ENCODE peak calls at places on chromosomes 12 and 14, in ten cellular contexts. One of them, this sample, is unnamed.

GRCh38 chr12:113961921-113962710 is 4.0 kb downstream of the RBM19 start:
- DNase-seq in Calu3: no peak
- DNase-seq in thyroid gland: no peak
- DNase-seq in stromal cell of bone marrow: peak
- DNase-seq in CD8-positive, alpha-beta memory T cell: no peak
- DNase-seq in stimulated activated CD8-positive, alpha-beta memory T cell treated with anti-CD3 and anti-CD28 coated beads, Interleukin-15, amount 100 ng/mL, for 24 hours: no peak
- DNase-seq in left kidney: peak
- DNase-seq in stimulated activated CD4-positive, alpha-beta T cell treated with anti-CD3 and anti-CD28 coated beads, Interleukin-4, amount 100 ng/mL, for 4 hours: peak
- DNase-seq in HFFc6: peak
- DNase-seq in mesendoderm: no peak
- DNase-seq in this sample: no peak

GRCh38 chr12:26721800-26722199 is 111.2 kb downstream of the ITPR2 start:
- DNase-seq in Calu3: peak
- DNase-seq in thyroid gland: no peak
- DNase-seq in stromal cell of bone marrow: no peak
- DNase-seq in CD8-positive, alpha-beta memory T cell: no peak
- DNase-seq in stimulated activated CD8-positive, alpha-beta memory T cell treated with anti-CD3 and anti-CD28 coated beads, Interleukin-15, amount 100 ng/mL, for 24 hours: no peak
- DNase-seq in left kidney: peak
- DNase-seq in stimulated activated CD4-positive, alpha-beta T cell treated with anti-CD3 and anti-CD28 coated beads, Interleukin-4, amount 100 ng/mL, for 4 hours: no peak
- DNase-seq in HFFc6: no peak
- DNase-seq in mesendoderm: no peak
- DNase-seq in this sample: no peak

GRCh38 chr14:88707088-88707487 is 85.7 kb downstream of the EML5 start:
- DNase-seq in Calu3: no peak
- DNase-seq in thyroid gland: no peak
- DNase-seq in stromal cell of bone marrow: no peak
- DNase-seq in CD8-positive, alpha-beta memory T cell: no peak
- DNase-seq in stimulated activated CD8-positive, alpha-beta memory T cell treated with anti-CD3 and anti-CD28 coated beads, Interleukin-15, amount 100 ng/mL, for 24 hours: no peak
- DNase-seq in left kidney: no peak
- DNase-seq in stimulated activated CD4-positive, alpha-beta T cell treated with anti-CD3 and anti-CD28 coated beads, Interleukin-4, amount 100 ng/mL, for 4 hours: no peak
- DNase-seq in HFFc6: no peak
- DNase-seq in mesendoderm: no peak
- DNase-seq in this sample: no peak

GRCh38 chr14:86057018-86057667 is 527.2 kb downstream of the FLRT2 start:
- DNase-seq in Calu3: no peak
- DNase-seq in thyroid gland: no peak
- DNase-seq in stromal cell of bone marrow: no peak
- DNase-seq in CD8-positive, alpha-beta memory T cell: no peak
- DNase-seq in stimulated activated CD8-positive, alpha-beta memory T cell treated with anti-CD3 and anti-CD28 coated beads, Interleukin-15, amount 100 ng/mL, for 24 hours: no peak
- DNase-seq in left kidney: peak
- DNase-seq in stimulated activated CD4-positive, alpha-beta T cell treated with anti-CD3 and anti-CD28 coated beads, Interleukin-4, amount 100 ng/mL, for 4 hours: peak
- DNase-seq in HFFc6: peak
- DNase-seq in mesendoderm: peak
- DNase-seq in this sample: peak

GRCh38 chr12:109446-109845 is 42.9 kb downstream of the IQSEC3 start:
- DNase-seq in Calu3: no peak
- DNase-seq in thyroid gland: no peak
- DNase-seq in stromal cell of bone marrow: no peak
- DNase-seq in CD8-positive, alpha-beta memory T cell: no peak
- DNase-seq in stimulated activated CD8-positive, alpha-beta memory T cell treated with anti-CD3 and anti-CD28 coated beads, Interleukin-15, amount 100 ng/mL, for 24 hours: no peak
- DNase-seq in left kidney: no peak
- DNase-seq in stimulated activated CD4-positive, alpha-beta T cell treated with anti-CD3 and anti-CD28 coated beads, Interleukin-4, amount 100 ng/mL, for 4 hours: no peak
- DNase-seq in HFFc6: no peak
- DNase-seq in mesendoderm: no peak
- DNase-seq in this sample: no peak

GRCh38 chr12:51132693-51133092 is 40.2 kb downstream of the TFCP2 start:
- DNase-seq in Calu3: no peak
- DNase-seq in thyroid gland: no peak
- DNase-seq in stromal cell of bone marrow: no peak
- DNase-seq in CD8-positive, alpha-beta memory T cell: no peak
- DNase-seq in stimulated activated CD8-positive, alpha-beta memory T cell treated with anti-CD3 and anti-CD28 coated beads, Interleukin-15, amount 100 ng/mL, for 24 hours: no peak
- DNase-seq in left kidney: no peak
- DNase-seq in stimulated activated CD4-positive, alpha-beta T cell treated with anti-CD3 and anti-CD28 coated beads, Interleukin-4, amount 100 ng/mL, for 4 hours: no peak
- DNase-seq in HFFc6: no peak
- DNase-seq in mesendoderm: peak
- DNase-seq in this sample: no peak

GRCh38 chr12:26028953-26029740 is 70.7 kb downstream of the RASSF8 start:
- DNase-seq in Calu3: peak
- DNase-seq in thyroid gland: peak
- DNase-seq in stromal cell of bone marrow: no peak
- DNase-seq in CD8-positive, alpha-beta memory T cell: peak
- DNase-seq in stimulated activated CD8-positive, alpha-beta memory T cell treated with anti-CD3 and anti-CD28 coated beads, Interleukin-15, amount 100 ng/mL, for 24 hours: no peak
- DNase-seq in left kidney: peak
- DNase-seq in stimulated activated CD4-positive, alpha-beta T cell treated with anti-CD3 and anti-CD28 coated beads, Interleukin-4, amount 100 ng/mL, for 4 hours: no peak
- DNase-seq in HFFc6: peak
- DNase-seq in mesendoderm: peak
- DNase-seq in this sample: no peak

GRCh38 chr12:8156845-8157244 is at the start of gene ZNF705A:
- DNase-seq in Calu3: no peak
- DNase-seq in thyroid gland: no peak
- DNase-seq in stromal cell of bone marrow: no peak
- DNase-seq in CD8-positive, alpha-beta memory T cell: no peak
- DNase-seq in stimulated activated CD8-positive, alpha-beta memory T cell treated with anti-CD3 and anti-CD28 coated beads, Interleukin-15, amount 100 ng/mL, for 24 hours: no peak
- DNase-seq in left kidney: no peak
- DNase-seq in stimulated activated CD4-positive, alpha-beta T cell treated with anti-CD3 and anti-CD28 coated beads, Interleukin-4, amount 100 ng/mL, for 4 hours: no peak
- DNase-seq in HFFc6: peak
- DNase-seq in mesendoderm: peak
- DNase-seq in this sample: no peak

GRCh38 chr12:63944586-63945228 is 100.2 kb downstream of the SRGAP1 start:
- DNase-seq in Calu3: no peak
- DNase-seq in thyroid gland: no peak
- DNase-seq in stromal cell of bone marrow: no peak
- DNase-seq in CD8-positive, alpha-beta memory T cell: no peak
- DNase-seq in stimulated activated CD8-positive, alpha-beta memory T cell treated with anti-CD3 and anti-CD28 coated beads, Interleukin-15, amount 100 ng/mL, for 24 hours: no peak
- DNase-seq in left kidney: peak
- DNase-seq in stimulated activated CD4-positive, alpha-beta T cell treated with anti-CD3 and anti-CD28 coated beads, Interleukin-4, amount 100 ng/mL, for 4 hours: no peak
- DNase-seq in HFFc6: no peak
- DNase-seq in mesendoderm: no peak
- DNase-seq in this sample: peak

GRCh38 chr14:95138876-95139275 is 18.5 kb downstream of the DICER1 start:
- DNase-seq in Calu3: no peak
- DNase-seq in thyroid gland: no peak
- DNase-seq in stromal cell of bone marrow: peak
- DNase-seq in CD8-positive, alpha-beta memory T cell: no peak
- DNase-seq in stimulated activated CD8-positive, alpha-beta memory T cell treated with anti-CD3 and anti-CD28 coated beads, Interleukin-15, amount 100 ng/mL, for 24 hours: no peak
- DNase-seq in left kidney: no peak
- DNase-seq in stimulated activated CD4-positive, alpha-beta T cell treated with anti-CD3 and anti-CD28 coated beads, Interleukin-4, amount 100 ng/mL, for 4 hours: no peak
- DNase-seq in HFFc6: no peak
- DNase-seq in mesendoderm: no peak
- DNase-seq in this sample: no peak

GRCh38 chr12:10276774-10277173 is 30.9 kb upstream of the KLRD1 start:
- DNase-seq in Calu3: no peak
- DNase-seq in thyroid gland: no peak
- DNase-seq in stromal cell of bone marrow: no peak
- DNase-seq in CD8-positive, alpha-beta memory T cell: no peak
- DNase-seq in stimulated activated CD8-positive, alpha-beta memory T cell treated with anti-CD3 and anti-CD28 coated beads, Interleukin-15, amount 100 ng/mL, for 24 hours: no peak
- DNase-seq in left kidney: no peak
- DNase-seq in stimulated activated CD4-positive, alpha-beta T cell treated with anti-CD3 and anti-CD28 coated beads, Interleukin-4, amount 100 ng/mL, for 4 hours: no peak
- DNase-seq in HFFc6: no peak
- DNase-seq in mesendoderm: no peak
- DNase-seq in this sample: no peak

GRCh38 chr12:29148065-29148957 is 767 bp upstream of the FAR2 start:
- DNase-seq in Calu3: peak
- DNase-seq in thyroid gland: peak
- DNase-seq in stromal cell of bone marrow: peak
- DNase-seq in CD8-positive, alpha-beta memory T cell: no peak
- DNase-seq in stimulated activated CD8-positive, alpha-beta memory T cell treated with anti-CD3 and anti-CD28 coated beads, Interleukin-15, amount 100 ng/mL, for 24 hours: no peak
- DNase-seq in left kidney: peak
- DNase-seq in stimulated activated CD4-positive, alpha-beta T cell treated with anti-CD3 and anti-CD28 coated beads, Interleukin-4, amount 100 ng/mL, for 4 hours: no peak
- DNase-seq in HFFc6: no peak
- DNase-seq in mesendoderm: peak
- DNase-seq in this sample: no peak

GRCh38 chr12:29983917-29984316 is 200.2 kb upstream of the TMTC1 start:
- DNase-seq in Calu3: no peak
- DNase-seq in thyroid gland: no peak
- DNase-seq in stromal cell of bone marrow: no peak
- DNase-seq in CD8-positive, alpha-beta memory T cell: no peak
- DNase-seq in stimulated activated CD8-positive, alpha-beta memory T cell treated with anti-CD3 and anti-CD28 coated beads, Interleukin-15, amount 100 ng/mL, for 24 hours: no peak
- DNase-seq in left kidney: no peak
- DNase-seq in stimulated activated CD4-positive, alpha-beta T cell treated with anti-CD3 and anti-CD28 coated beads, Interleukin-4, amount 100 ng/mL, for 4 hours: no peak
- DNase-seq in HFFc6: no peak
- DNase-seq in mesendoderm: no peak
- DNase-seq in this sample: no peak

GRCh38 chr14:22579218-22579617 is 9.8 kb downstream of the DAD1 start:
- DNase-seq in Calu3: no peak
- DNase-seq in thyroid gland: no peak
- DNase-seq in stromal cell of bone marrow: no peak
- DNase-seq in CD8-positive, alpha-beta memory T cell: no peak
- DNase-seq in stimulated activated CD8-positive, alpha-beta memory T cell treated with anti-CD3 and anti-CD28 coated beads, Interleukin-15, amount 100 ng/mL, for 24 hours: no peak
- DNase-seq in left kidney: peak
- DNase-seq in stimulated activated CD4-positive, alpha-beta T cell treated with anti-CD3 and anti-CD28 coated beads, Interleukin-4, amount 100 ng/mL, for 4 hours: no peak
- DNase-seq in HFFc6: no peak
- DNase-seq in mesendoderm: peak
- DNase-seq in this sample: no peak

This sample was measured in substantia nigra.